ENCODE peak calls at places on chromosomes 4 and X, in seven cellular contexts. One of them, this sample, is unnamed.
A peak's percentile ranks its signal among the peaks of the same experiment; 100 is the strongest.

GRCh38 chr4:10106421-10107039 is 10.1 kb downstream of the WDR1 start:
- DNase-seq in mucosa of descending colon: peak; percentile 40
- DNase-seq in H1: no peak
- DNase-seq in left lung: peak; percentile 71
- DNase-seq in left ventricle myocardium inferior: no peak
- DNase-seq in mammary epithelial cell: peak; percentile 98
- DNase-seq in uterus: peak; percentile 83
- DNase-seq in this sample: no peak

GRCh38 chr4:8270912-8271815 is 1.6 kb downstream of the HTRA3 start:
- DNase-seq in left lung: no peak
- DNase-seq in H1: no peak
- DNase-seq in uterus: no peak
- DNase-seq in left ventricle myocardium inferior: no peak
- DNase-seq in mammary epithelial cell: no peak
- DNase-seq in mucosa of descending colon: no peak
- DNase-seq in this sample: no peak

GRCh38 chrX:51866156-51866555 is 27.3 kb upstream of the MAGED1 start:
- DNase-seq in left ventricle myocardium inferior: no peak
- DNase-seq in mucosa of descending colon: no peak
- DNase-seq in mammary epithelial cell: no peak
- DNase-seq in left lung: no peak
- DNase-seq in H1: no peak
- DNase-seq in uterus: no peak
- DNase-seq in this sample: no peak

GRCh38 chr4:181245326-181245725 is 997.9 kb upstream of the TENM3 start:
- DNase-seq in mucosa of descending colon: no peak
- DNase-seq in left lung: no peak
- DNase-seq in uterus: no peak
- DNase-seq in mammary epithelial cell: no peak
- DNase-seq in H1: no peak
- DNase-seq in left ventricle myocardium inferior: no peak
- DNase-seq in this sample: no peak

GRCh38 chr4:38062088-38062893 is 102.1 kb downstream of the PTTG2 start:
- DNase-seq in mammary epithelial cell: peak; percentile 50
- DNase-seq in uterus: peak; percentile 80
- DNase-seq in left ventricle myocardium inferior: peak; percentile 80
- DNase-seq in mucosa of descending colon: peak; percentile 85
- DNase-seq in left lung: peak; percentile 70
- DNase-seq in H1: peak; percentile 84
- DNase-seq in this sample: peak; percentile 73

GRCh38 chr4:133981327-133981726 is 220.3 kb downstream of the PABPC4L start:
- DNase-seq in mammary epithelial cell: no peak
- DNase-seq in left lung: no peak
- DNase-seq in H1: no peak
- DNase-seq in mucosa of descending colon: no peak
- DNase-seq in uterus: no peak
- DNase-seq in left ventricle myocardium inferior: no peak
- DNase-seq in this sample: no peak

GRCh38 chr4:7719354-7720174 is 220.1 kb downstream of the AFAP1 start:
- DNase-seq in left ventricle myocardium inferior: peak; percentile 50
- DNase-seq in uterus: peak; percentile 66
- DNase-seq in left lung: peak; percentile 48
- DNase-seq in H1: peak; percentile 96
- DNase-seq in mucosa of descending colon: peak; percentile 70
- DNase-seq in mammary epithelial cell: peak; percentile 12
- DNase-seq in this sample: peak; percentile 62

GRCh38 chrX:153305941-153306464 is 15.6 kb downstream of the PNMA6F start:
- DNase-seq in mammary epithelial cell: no peak
- DNase-seq in H1: no peak
- DNase-seq in left ventricle myocardium inferior: no peak
- DNase-seq in mucosa of descending colon: no peak
- DNase-seq in uterus: no peak
- DNase-seq in left lung: no peak
- DNase-seq in this sample: no peak

GRCh38 chr4:108314900-108315589 is 146.3 kb upstream of the LEF1 start:
- DNase-seq in left ventricle myocardium inferior: no peak
- DNase-seq in uterus: no peak
- DNase-seq in H1: no peak
- DNase-seq in mammary epithelial cell: no peak
- DNase-seq in mucosa of descending colon: no peak
- DNase-seq in left lung: no peak
- DNase-seq in this sample: no peak

GRCh38 chrX:34918091-34918736 is 24.4 kb upstream of the FAM47B start:
- DNase-seq in mucosa of descending colon: no peak
- DNase-seq in left ventricle myocardium inferior: no peak
- DNase-seq in mammary epithelial cell: peak; percentile 62
- DNase-seq in uterus: no peak
- DNase-seq in H1: no peak
- DNase-seq in left lung: no peak
- DNase-seq in this sample: no peak

GRCh38 chrX:13120017-13120416 is 75.6 kb upstream of the FAM9C start:
- DNase-seq in left ventricle myocardium inferior: no peak
- DNase-seq in mucosa of descending colon: no peak
- DNase-seq in uterus: no peak
- DNase-seq in left lung: no peak
- DNase-seq in H1: no peak
- DNase-seq in mammary epithelial cell: no peak
- DNase-seq in this sample: peak; percentile 47

GRCh38 chrX:119492463-119492862 is 24.2 kb downstream of the SLC25A5 start:
- DNase-seq in mammary epithelial cell: no peak
- DNase-seq in H1: no peak
- DNase-seq in mucosa of descending colon: no peak
- DNase-seq in left ventricle myocardium inferior: no peak
- DNase-seq in left lung: no peak
- DNase-seq in uterus: no peak
- DNase-seq in this sample: no peak

GRCh38 chrX:136189222-136189621 is 41.9 kb downstream of the FHL1 start:
- DNase-seq in uterus: no peak
- DNase-seq in mucosa of descending colon: no peak
- DNase-seq in mammary epithelial cell: no peak
- DNase-seq in left ventricle myocardium inferior: peak; percentile 44
- DNase-seq in H1: no peak
- DNase-seq in left lung: no peak
- DNase-seq in this sample: no peak

GRCh38 chrX:13082286-13083065 is 38.1 kb upstream of the FAM9C start:
- DNase-seq in mucosa of descending colon: no peak
- DNase-seq in mammary epithelial cell: no peak
- DNase-seq in left lung: no peak
- DNase-seq in uterus: no peak
- DNase-seq in left ventricle myocardium inferior: no peak
- DNase-seq in H1: no peak
- DNase-seq in this sample: no peak

GRCh38 chr4:82515705-82516104 is 46.1 kb downstream of the TMEM150C start:
- DNase-seq in left lung: no peak
- DNase-seq in mucosa of descending colon: no peak
- DNase-seq in uterus: no peak
- DNase-seq in H1: no peak
- DNase-seq in left ventricle myocardium inferior: peak; percentile 28
- DNase-seq in mammary epithelial cell: peak; percentile 40
- DNase-seq in this sample: no peak

GRCh38 chrX:46572295-46572936 is 1.1 kb upstream of the CHST7 start:
- DNase-seq in mucosa of descending colon: no peak
- DNase-seq in uterus: no peak
- DNase-seq in left ventricle myocardium inferior: no peak
- DNase-seq in left lung: no peak
- DNase-seq in H1: no peak
- DNase-seq in mammary epithelial cell: no peak
- DNase-seq in this sample: no peak

GRCh38 chr4:99971453-99972111 is 21.5 kb upstream of the H2AZ1 start:
- DNase-seq in uterus: no peak
- DNase-seq in left ventricle myocardium inferior: no peak
- DNase-seq in mammary epithelial cell: no peak
- DNase-seq in H1: no peak
- DNase-seq in mucosa of descending colon: no peak
- DNase-seq in left lung: no peak
- DNase-seq in this sample: no peak

GRCh38 chrX:152600853-152601635 is 36.7 kb upstream of the GABRQ start:
- DNase-seq in mucosa of descending colon: no peak
- DNase-seq in left lung: no peak
- DNase-seq in mammary epithelial cell: no peak
- DNase-seq in uterus: no peak
- DNase-seq in H1: no peak
- DNase-seq in left ventricle myocardium inferior: no peak
- DNase-seq in this sample: no peak

GRCh38 chr4:38621004-38621684 is 42.9 kb upstream of the KLF3 start:
- DNase-seq in left ventricle myocardium inferior: no peak
- DNase-seq in uterus: no peak
- DNase-seq in left lung: peak; percentile 51
- DNase-seq in mucosa of descending colon: peak; percentile 63
- DNase-seq in H1: peak; percentile 20
- DNase-seq in mammary epithelial cell: peak; percentile 95
- DNase-seq in this sample: no peak

GRCh38 chr4:60721680-60722079 is 478.4 kb upstream of the ADGRL3 start:
- DNase-seq in left lung: no peak
- DNase-seq in mammary epithelial cell: no peak
- DNase-seq in left ventricle myocardium inferior: no peak
- DNase-seq in H1: no peak
- DNase-seq in mucosa of descending colon: no peak
- DNase-seq in uterus: no peak
- DNase-seq in this sample: no peak

GRCh38 chr4:6880691-6881090 is 28.9 kb upstream of the TBC1D14 start:
- DNase-seq in left ventricle myocardium inferior: no peak
- DNase-seq in mammary epithelial cell: no peak
- DNase-seq in left lung: no peak
- DNase-seq in uterus: no peak
- DNase-seq in mucosa of descending colon: no peak
- DNase-seq in H1: no peak
- DNase-seq in this sample: no peak

GRCh38 chr4:60365176-60365575 is 835.0 kb upstream of the ADGRL3 start:
- DNase-seq in uterus: no peak
- DNase-seq in left ventricle myocardium inferior: no peak
- DNase-seq in mammary epithelial cell: no peak
- DNase-seq in left lung: no peak
- DNase-seq in mucosa of descending colon: no peak
- DNase-seq in H1: no peak
- DNase-seq in this sample: no peak

GRCh38 chrX:136030357-136031225 is 45.4 kb downstream of the SLC9A6 start:
- DNase-seq in H1: no peak
- DNase-seq in uterus: peak; percentile 72
- DNase-seq in left ventricle myocardium inferior: peak; percentile 67
- DNase-seq in mucosa of descending colon: no peak
- DNase-seq in left lung: no peak
- DNase-seq in mammary epithelial cell: no peak
- DNase-seq in this sample: no peak

GRCh38 chrX:645024-645376 is 14.4 kb downstream of the SHOX start:
- DNase-seq in H1: no peak
- DNase-seq in mammary epithelial cell: no peak
- DNase-seq in left ventricle myocardium inferior: no peak
- DNase-seq in left lung: no peak
- DNase-seq in mucosa of descending colon: peak; percentile 83
- DNase-seq in uterus: no peak
- DNase-seq in this sample: no peak
- H3K4me3 ChIP-seq in H1: peak overlapping the region; percentile 42
- H3K4me3 ChIP-seq in mammary epithelial cell: no peak overlapping the region
- H3K4me3 ChIP-seq in left ventricle myocardium inferior: no peak overlapping the region
- H3K4me3 ChIP-seq in left lung: no peak overlapping the region
- H3K4me3 ChIP-seq in mucosa of descending colon: peak overlapping the region; percentile 11
- H3K4me3 ChIP-seq in uterus: no peak overlapping the region
- H3K4me3 ChIP-seq in this sample: no peak overlapping the region

GRCh38 chr4:22514001-22514400 is 1.9 kb downstream of the ADGRA3 start:
- DNase-seq in left ventricle myocardium inferior: no peak
- DNase-seq in uterus: no peak
- DNase-seq in H1: no peak
- DNase-seq in mucosa of descending colon: no peak
- DNase-seq in mammary epithelial cell: peak; percentile 52
- DNase-seq in left lung: no peak
- DNase-seq in this sample: no peak

GRCh38 chr4:22512306-22512705 is 3.6 kb downstream of the ADGRA3 start:
- DNase-seq in uterus: no peak
- DNase-seq in mammary epithelial cell: no peak
- DNase-seq in mucosa of descending colon: no peak
- DNase-seq in H1: no peak
- DNase-seq in left ventricle myocardium inferior: no peak
- DNase-seq in left lung: no peak
- DNase-seq in this sample: no peak

GRCh38 chr4:22514431-22514830 is 1.4 kb downstream of the ADGRA3 start:
- DNase-seq in uterus: no peak
- DNase-seq in H1: no peak
- DNase-seq in mammary epithelial cell: no peak
- DNase-seq in left ventricle myocardium inferior: no peak
- DNase-seq in left lung: no peak
- DNase-seq in mucosa of descending colon: no peak
- DNase-seq in this sample: no peak

GRCh38 chr4:22508376-22508775 is 7.5 kb downstream of the ADGRA3 start:
- DNase-seq in mammary epithelial cell: no peak
- DNase-seq in H1: no peak
- DNase-seq in uterus: no peak
- DNase-seq in mucosa of descending colon: no peak
- DNase-seq in left lung: no peak
- DNase-seq in left ventricle myocardium inferior: no peak
- DNase-seq in this sample: no peak

GRCh38 chr4:22510750-22511149 is 5.1 kb downstream of the ADGRA3 start:
- DNase-seq in left ventricle myocardium inferior: no peak
- DNase-seq in mammary epithelial cell: no peak
- DNase-seq in uterus: no peak
- DNase-seq in mucosa of descending colon: no peak
- DNase-seq in H1: no peak
- DNase-seq in left lung: no peak
- DNase-seq in this sample: no peak
- TF ChIP-seq CTCF in left ventricle myocardium inferior: no peak
- TF ChIP-seq CTCF in mammary epithelial cell: no peak
- TF ChIP-seq CTCF in uterus: no peak
- TF ChIP-seq CTCF in mucosa of descending colon: no peak
- TF ChIP-seq CTCF in H1: no peak
- TF ChIP-seq CTCF in left lung: no peak
- TF ChIP-seq CTCF in this sample: no peak

DNA sequence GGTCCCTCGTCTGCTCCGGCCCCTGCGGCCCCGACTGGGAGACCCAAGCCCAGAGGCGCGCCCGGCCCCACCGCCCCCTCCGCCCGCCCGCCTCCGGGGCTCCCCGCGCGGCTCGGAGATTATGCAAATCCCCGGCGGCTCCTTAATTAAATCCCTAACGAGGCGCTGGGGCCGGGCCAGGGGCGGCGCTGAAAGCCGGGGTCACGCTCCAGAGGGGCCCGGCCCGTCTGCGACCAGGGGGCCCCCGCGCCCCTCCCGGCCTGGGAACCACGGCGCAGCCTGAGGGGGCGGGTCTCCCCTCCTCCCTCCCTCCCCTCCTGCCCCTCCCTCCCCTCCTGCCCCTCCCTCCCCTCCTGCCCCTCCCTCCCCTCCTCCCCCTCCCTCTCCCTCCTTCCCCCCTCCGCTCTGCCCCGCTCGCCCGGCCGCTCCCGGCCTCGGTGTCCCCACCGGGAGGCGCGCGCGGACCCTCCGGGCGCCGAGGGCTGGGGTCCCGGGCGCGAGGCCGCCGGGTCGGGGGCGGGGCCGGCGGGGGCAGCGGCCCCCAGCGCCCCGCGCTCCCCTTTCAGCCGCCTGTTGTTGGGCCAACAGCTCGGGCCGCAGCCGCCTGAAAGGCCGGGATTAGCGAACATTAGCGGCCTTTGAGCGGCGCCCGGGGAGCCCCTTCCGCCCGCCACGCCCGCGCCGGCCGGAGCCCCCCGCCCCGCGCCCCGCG is 25.9 kb upstream of the FGFR3 start:
- DNase-seq in mucosa of descending colon: no peak
- DNase-seq in left lung: no peak
- DNase-seq in uterus: no peak
- DNase-seq in mammary epithelial cell: no peak
- DNase-seq in left ventricle myocardium inferior: no peak
- DNase-seq in H1: no peak
- DNase-seq in this sample: no peak
- H3K4me1 ChIP-seq in mucosa of descending colon: peaks cover 24% of the 10 kb centered on the region
- H3K4me1 ChIP-seq in left lung: peaks cover 11% of the 10 kb centered on the region
- H3K4me1 ChIP-seq in uterus: peaks cover 15% of the 10 kb centered on the region
- H3K4me1 ChIP-seq in mammary epithelial cell: peaks cover 14% of the 10 kb centered on the region
- H3K4me1 ChIP-seq in left ventricle myocardium inferior: peaks cover 25% of the 10 kb centered on the region
- H3K4me1 ChIP-seq in H1: peaks cover 5% of the 10 kb centered on the region
- H3K4me1 ChIP-seq in this sample: peaks cover 51% of the 10 kb centered on the region

GRCh38 chr4:48127231-48127881 is 6.7 kb downstream of the TXK start:
- DNase-seq in uterus: no peak
- DNase-seq in mammary epithelial cell: no peak
- DNase-seq in H1: no peak
- DNase-seq in left ventricle myocardium inferior: no peak
- DNase-seq in mucosa of descending colon: no peak
- DNase-seq in left lung: no peak
- DNase-seq in this sample: no peak
- H3K4me3 ChIP-seq in uterus: no peak overlapping the region
- H3K4me3 ChIP-seq in mammary epithelial cell: no peak overlapping the region
- H3K4me3 ChIP-seq in H1: peak overlapping the region; percentile 21
- H3K4me3 ChIP-seq in left ventricle myocardium inferior: peak overlapping the region; percentile 47
- H3K4me3 ChIP-seq in mucosa of descending colon: no peak overlapping the region
- H3K4me3 ChIP-seq in left lung: peak overlapping the region; percentile 11
- H3K4me3 ChIP-seq in this sample: peak overlapping the region; percentile 37

This sample was measured in lower lobe of right lung.